ENCODE peak calls at places on chromosomes 3 and 15, in five cellular contexts. U, L, Q, I and B are unnamed samples.

GRCh38 chr3:172530101-172530561 is 6.9 kb upstream of the TNFSF10 start:
- DNase-seq in L (peak), U (no peak), I (no peak), Q (no peak), B (no peak)

GRCh38 chr3:186882881-186883685 is 40.6 kb downstream of the ADIPOQ start:
- DNase-seq in Q (no peak), L (peak), I (peak), U (no peak), B (no peak)

GRCh38 chr3:99131876-99132275 is 230.4 kb upstream of the DCBLD2 start:
- DNase-seq in Q (no peak), L (no peak), U (no peak), I (peak), B (no peak)

GRCh38 chr3:18445421-18446066 is 20.4 kb upstream of the SATB1 start:
- DNase-seq in U (peak), I (no peak), L (peak), Q (no peak), B (no peak)

GRCh38 chr3:133536635-133536980 is 36.9 kb upstream of the CDV3 start:
- DNase-seq in Q (no peak), I (no peak), U (no peak), L (no peak), B (no peak)

GRCh38 chr3:25804676-25805075 is 14.8 kb downstream of the OXSM start:
- DNase-seq in Q (no peak), U (no peak), I (no peak), L (no peak), B (no peak)

GRCh38 chr15:40252438-40253178 is 13.7 kb downstream of the PAK6 start:
- DNase-seq in U (peak), I (peak), Q (peak), L (peak), B (no peak)

GRCh38 chr15:100241572-100242479 is 99.9 kb downstream of the ADAMTS17 start:
- DNase-seq in I (peak), L (no peak), U (no peak), Q (no peak), B (no peak)

GRCh38 chr15:54803987-54804386 is 392.8 kb downstream of the RSL24D1 start:
- DNase-seq in L (no peak), I (no peak), U (no peak), Q (no peak), B (no peak)

GRCh38 chr3:31321620-31322019 is 211.1 kb upstream of the STT3B start:
- DNase-seq in U (no peak), Q (no peak), I (no peak), L (no peak), B (no peak)